ENCODE peak calls at places on chromosomes 5 and 9, in six cellular contexts. U, Y, X, S, L and C are unnamed samples.

GRCh38 chr5:59107692-59108091 is 524.8 kb downstream of the RAB3C start:
- DNase-seq in U (no peak), Y (no peak), X (peak; percentile 60), S (peak; percentile 3), L (no peak), C (no peak)

GRCh38 chr5:132762246-132763000 is 14.6 kb downstream of the SEPTIN8 start:
- DNase-seq in U (no peak), Y (no peak), X (no peak), S (no peak), L (no peak), C (no peak)

GRCh38 chr5:171264842-171265241 is 44.2 kb upstream of the TLX3 start:
- DNase-seq in U (no peak), Y (no peak), X (no peak), S (no peak), L (no peak), C (no peak)

GRCh38 chr9:69400470-69400869 is 75.5 kb downstream of the ENTREP1 start:
- DNase-seq in U (no peak), Y (no peak), X (no peak), S (no peak), L (no peak), C (no peak)

GRCh38 chr5:113760486-113760885 is 247.0 kb downstream of the YTHDC2 start:
- DNase-seq in U (no peak), Y (no peak), X (no peak), S (peak; percentile 17), L (no peak), C (no peak)

GRCh38 chr9:87040410-87041009 is 93.2 kb upstream of the GAS1 start:
- DNase-seq in U (no peak), Y (no peak), X (no peak), S (no peak), L (no peak), C (no peak)

GRCh38 chr5:1009359-1010180 is 968 bp downstream of the NKD2 start:
- DNase-seq in U (no peak), Y (peak; percentile 48), X (no peak), S (no peak), L (peak; percentile 28), C (no peak)

GRCh38 chr5:75964008-75964407 is 119.2 kb upstream of the SV2C start:
- DNase-seq in U (no peak), Y (no peak), X (no peak), S (no peak), L (no peak), C (no peak)

GRCh38 chr5:113452941-113453340 is 18.2 kb upstream of the TSSK1B start:
- DNase-seq in U (no peak), Y (no peak), X (no peak), S (no peak), L (no peak), C (no peak)

GRCh38 chr9:33081128-33081851 is 4.8 kb upstream of the SMU1 start:
- DNase-seq in U (peak; percentile 82), Y (no peak), X (peak; percentile 90), S (peak; percentile 92), L (peak; percentile 63), C (peak; percentile 17)

GRCh38 chr9:107049046-107049824 is 186.3 kb downstream of the ZNF462 start:
- DNase-seq in U (no peak), Y (no peak), X (no peak), S (no peak), L (no peak), C (no peak)